ENCODE peak calls at places on chromosomes 11 and 22, in ten cellular contexts. One of them, this sample, is unnamed.

GRCh38 chr11:20161230-20161918 is 1.1 kb upstream of the DBX1 start:
- DNase-seq in OCI-LY7: no peak
- DNase-seq in PC-3: no peak
- DNase-seq in prostate gland: no peak
- DNase-seq in PC-9: no peak
- DNase-seq in colonic mucosa: no peak
- DNase-seq in transverse colon: no peak
- DNase-seq in kidney: no peak
- DNase-seq in IMR-90: no peak
- DNase-seq in upper lobe of right lung: no peak
- DNase-seq in this sample: no peak

GRCh38 chr11:35582033-35582432 is 36.2 kb upstream of the FJX1 start:
- DNase-seq in OCI-LY7: no peak
- DNase-seq in PC-3: no peak
- DNase-seq in prostate gland: no peak
- DNase-seq in PC-9: no peak
- DNase-seq in colonic mucosa: no peak
- DNase-seq in transverse colon: no peak
- DNase-seq in kidney: no peak
- DNase-seq in IMR-90: no peak
- DNase-seq in upper lobe of right lung: no peak
- DNase-seq in this sample: no peak

GRCh38 chr22:29454186-29454745 is 15.9 kb downstream of the RFPL1 start:
- DNase-seq in OCI-LY7: no peak
- DNase-seq in PC-3: no peak
- DNase-seq in prostate gland: peak; percentile 26
- DNase-seq in PC-9: no peak
- DNase-seq in colonic mucosa: no peak
- DNase-seq in transverse colon: no peak
- DNase-seq in kidney: no peak
- DNase-seq in IMR-90: no peak
- DNase-seq in upper lobe of right lung: no peak
- DNase-seq in this sample: no peak

GRCh38 chr22:44915441-44915840 is 94.4 kb downstream of the PHF21B start:
- DNase-seq in OCI-LY7: no peak
- DNase-seq in PC-3: no peak
- DNase-seq in prostate gland: no peak
- DNase-seq in PC-9: no peak
- DNase-seq in colonic mucosa: no peak
- DNase-seq in transverse colon: no peak
- DNase-seq in kidney: peak; percentile 41
- DNase-seq in IMR-90: no peak
- DNase-seq in upper lobe of right lung: peak; percentile 44
- DNase-seq in this sample: no peak

GRCh38 chr11:65395961-65396530 is 9.6 kb downstream of the FRMD8 start:
- DNase-seq in OCI-LY7: no peak
- DNase-seq in PC-3: no peak
- DNase-seq in prostate gland: no peak
- DNase-seq in PC-9: no peak
- DNase-seq in colonic mucosa: no peak
- DNase-seq in transverse colon: no peak
- DNase-seq in kidney: peak; percentile 68
- DNase-seq in IMR-90: no peak
- DNase-seq in upper lobe of right lung: peak; percentile 50
- DNase-seq in this sample: no peak

GRCh38 chr11:73729594-73730206 is 31.2 kb downstream of the RAB6A start:
- DNase-seq in OCI-LY7: peak; percentile 9
- DNase-seq in PC-3: peak; percentile 45
- DNase-seq in prostate gland: no peak
- DNase-seq in PC-9: no peak
- DNase-seq in colonic mucosa: no peak
- DNase-seq in transverse colon: no peak
- DNase-seq in kidney: no peak
- DNase-seq in IMR-90: no peak
- DNase-seq in upper lobe of right lung: no peak
- DNase-seq in this sample: no peak

GRCh38 chr22:44444341-44445306 is 53.4 kb downstream of the RTL6 start:
- DNase-seq in OCI-LY7: peak; percentile 45
- DNase-seq in PC-3: no peak
- DNase-seq in prostate gland: no peak
- DNase-seq in PC-9: no peak
- DNase-seq in colonic mucosa: no peak
- DNase-seq in transverse colon: no peak
- DNase-seq in kidney: peak; percentile 48
- DNase-seq in IMR-90: no peak
- DNase-seq in upper lobe of right lung: peak; percentile 52
- DNase-seq in this sample: no peak

GRCh38 chr11:75219869-75220268 is 20.7 kb upstream of the TPBGL start:
- DNase-seq in OCI-LY7: no peak
- DNase-seq in PC-3: no peak
- DNase-seq in prostate gland: no peak
- DNase-seq in PC-9: no peak
- DNase-seq in colonic mucosa: no peak
- DNase-seq in transverse colon: no peak
- DNase-seq in kidney: no peak
- DNase-seq in IMR-90: no peak
- DNase-seq in upper lobe of right lung: no peak
- DNase-seq in this sample: no peak

GRCh38 chr22:17536269-17536668 is 27.0 kb upstream of the SLC25A18 start:
- DNase-seq in OCI-LY7: no peak
- DNase-seq in PC-3: no peak
- DNase-seq in prostate gland: no peak
- DNase-seq in PC-9: no peak
- DNase-seq in colonic mucosa: no peak
- DNase-seq in transverse colon: no peak
- DNase-seq in kidney: no peak
- DNase-seq in IMR-90: no peak
- DNase-seq in upper lobe of right lung: no peak
- DNase-seq in this sample: peak; percentile 25

GRCh38 chr11:35418282-35418846 is 994 bp downstream of the SLC1A2 start:
- DNase-seq in OCI-LY7: no peak
- DNase-seq in PC-3: no peak
- DNase-seq in prostate gland: no peak
- DNase-seq in PC-9: no peak
- DNase-seq in colonic mucosa: no peak
- DNase-seq in transverse colon: no peak
- DNase-seq in kidney: no peak
- DNase-seq in IMR-90: no peak
- DNase-seq in upper lobe of right lung: peak; percentile 65
- DNase-seq in this sample: no peak

GRCh38 chr11:67607507-67607906 is 771 bp downstream of the NDUFV1 start:
- DNase-seq in OCI-LY7: no peak
- DNase-seq in PC-3: no peak
- DNase-seq in prostate gland: no peak
- DNase-seq in PC-9: no peak
- DNase-seq in colonic mucosa: no peak
- DNase-seq in transverse colon: no peak
- DNase-seq in kidney: no peak
- DNase-seq in IMR-90: no peak
- DNase-seq in upper lobe of right lung: no peak
- DNase-seq in this sample: no peak

GRCh38 chr11:67605231-67606011 is 1.3 kb upstream of the NDUFV1 start:
- DNase-seq in OCI-LY7: no peak
- DNase-seq in PC-3: no peak
- DNase-seq in prostate gland: no peak
- DNase-seq in PC-9: no peak
- DNase-seq in colonic mucosa: no peak
- DNase-seq in transverse colon: no peak
- DNase-seq in kidney: no peak
- DNase-seq in IMR-90: no peak
- DNase-seq in upper lobe of right lung: no peak
- DNase-seq in this sample: no peak

GRCh38 chr11:67606150-67606476 is 623 bp upstream of the NDUFV1 start:
- DNase-seq in OCI-LY7: no peak
- DNase-seq in PC-3: no peak
- DNase-seq in prostate gland: no peak
- DNase-seq in PC-9: no peak
- DNase-seq in colonic mucosa: no peak
- DNase-seq in transverse colon: no peak
- DNase-seq in kidney: no peak
- DNase-seq in IMR-90: peak; percentile 41
- DNase-seq in upper lobe of right lung: no peak
- DNase-seq in this sample: no peak

GRCh38 chr11:67608486-67608885 is 1.8 kb downstream of the NDUFV1 start:
- DNase-seq in OCI-LY7: no peak
- DNase-seq in PC-3: no peak
- DNase-seq in prostate gland: no peak
- DNase-seq in PC-9: no peak
- DNase-seq in colonic mucosa: no peak
- DNase-seq in transverse colon: no peak
- DNase-seq in kidney: no peak
- DNase-seq in IMR-90: no peak
- DNase-seq in upper lobe of right lung: no peak
- DNase-seq in this sample: no peak

DNA sequence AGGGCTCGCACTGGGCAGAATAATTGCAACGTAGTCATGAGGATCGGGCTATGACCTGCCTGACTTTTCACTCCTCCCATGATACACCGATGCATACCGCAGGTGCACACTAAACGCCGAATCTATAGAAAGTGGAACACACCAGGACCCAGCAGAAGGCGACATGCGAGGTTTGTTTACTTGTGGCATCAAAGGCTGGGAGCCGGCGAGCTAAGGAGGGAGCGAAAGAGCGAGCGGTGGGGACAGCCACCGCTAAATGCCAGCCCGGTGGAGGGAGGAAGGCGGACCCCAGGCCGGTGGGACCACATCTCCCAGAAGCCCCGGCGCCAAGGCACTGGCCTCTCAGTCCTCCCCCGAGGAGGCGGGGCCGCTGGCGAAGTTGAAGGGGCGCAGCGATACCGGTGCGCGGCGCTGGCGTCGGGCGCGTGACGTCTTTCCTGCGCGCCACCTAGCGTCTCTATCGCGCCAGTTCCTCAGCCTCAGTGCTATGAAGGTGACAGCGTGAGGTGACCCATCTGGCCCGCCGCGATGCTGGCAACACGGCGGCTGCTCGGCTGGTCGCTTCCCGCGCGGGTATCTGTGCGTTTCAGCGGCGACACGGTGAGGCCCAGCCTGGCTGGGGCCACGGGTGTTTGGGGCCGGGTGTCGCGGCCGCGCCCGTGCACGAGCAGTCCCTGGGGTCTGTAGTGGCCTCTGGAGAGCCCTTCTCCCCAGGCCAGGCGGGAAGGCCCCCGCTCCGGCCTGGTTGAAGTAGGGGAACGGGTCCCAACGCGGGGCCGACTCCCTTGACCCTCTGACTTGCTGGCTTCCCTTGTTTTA is at the start of gene NDUFV1:
- DNase-seq in OCI-LY7: peak; percentile 98
- DNase-seq in PC-3: peak; percentile 98
- DNase-seq in prostate gland: peak; percentile 94
- DNase-seq in PC-9: peak; percentile 87
- DNase-seq in colonic mucosa: peak; percentile 97
- DNase-seq in transverse colon: peak; percentile 98
- DNase-seq in kidney: peak; percentile 99
- DNase-seq in IMR-90: peak; percentile 87
- DNase-seq in upper lobe of right lung: peak; percentile 99
- DNase-seq in this sample: peak; percentile 92
- TF ChIP-seq CTCF in OCI-LY7: peak; percentile 61
- TF ChIP-seq CTCF in PC-3: peak; percentile 63
- TF ChIP-seq CTCF in prostate gland: peak; percentile 51
- TF ChIP-seq CTCF in PC-9: peak; percentile 57
- TF ChIP-seq CTCF in colonic mucosa: peak; percentile 57
- TF ChIP-seq CTCF in transverse colon: peak; percentile 56
- TF ChIP-seq CTCF in kidney: peak; percentile 79
- TF ChIP-seq CTCF in IMR-90: peak; percentile 73
- TF ChIP-seq CTCF in upper lobe of right lung: peak; percentile 68
- TF ChIP-seq CTCF in this sample: peak; percentile 68

GRCh38 chr11:76767659-76768058 is 15.5 kb upstream of the TSKU start:
- DNase-seq in OCI-LY7: no peak
- DNase-seq in PC-3: no peak
- DNase-seq in prostate gland: no peak
- DNase-seq in PC-9: no peak
- DNase-seq in colonic mucosa: no peak
- DNase-seq in transverse colon: no peak
- DNase-seq in kidney: no peak
- DNase-seq in IMR-90: no peak
- DNase-seq in upper lobe of right lung: no peak
- DNase-seq in this sample: no peak
- H3K4me1 ChIP-seq in OCI-LY7: peaks cover 3% of the 10 kb centered on the region
- H3K4me1 ChIP-seq in PC-3: peaks cover 47% of the 10 kb centered on the region
- H3K4me1 ChIP-seq in prostate gland: peaks cover 32% of the 10 kb centered on the region
- H3K4me1 ChIP-seq in PC-9: peaks cover 81% of the 10 kb centered on the region
- H3K4me1 ChIP-seq in colonic mucosa: peaks cover 40% of the 10 kb centered on the region
- H3K4me1 ChIP-seq in transverse colon: peaks cover 61% of the 10 kb centered on the region
- H3K4me1 ChIP-seq in kidney: peaks cover 47% of the 10 kb centered on the region
- H3K4me1 ChIP-seq in IMR-90: peaks cover 53% of the 10 kb centered on the region
- H3K4me1 ChIP-seq in upper lobe of right lung: peaks cover 71% of the 10 kb centered on the region
- H3K4me1 ChIP-seq in this sample: peaks cover 67% of the 10 kb centered on the region

GRCh38 chr11:97269527-97269926 is 879.7 kb downstream of the JRKL start:
- DNase-seq in OCI-LY7: no peak
- DNase-seq in PC-3: peak; percentile 33
- DNase-seq in prostate gland: no peak
- DNase-seq in PC-9: no peak
- DNase-seq in colonic mucosa: no peak
- DNase-seq in transverse colon: no peak
- DNase-seq in kidney: no peak
- DNase-seq in IMR-90: no peak
- DNase-seq in upper lobe of right lung: no peak
- DNase-seq in this sample: no peak
- TF ChIP-seq CTCF in OCI-LY7: peak; percentile 41
- TF ChIP-seq CTCF in PC-3: peak; percentile 52
- TF ChIP-seq CTCF in prostate gland: no peak
- TF ChIP-seq CTCF in PC-9: peak; percentile 63
- TF ChIP-seq CTCF in colonic mucosa: no peak
- TF ChIP-seq CTCF in transverse colon: no peak
- TF ChIP-seq CTCF in kidney: peak; percentile 10
- TF ChIP-seq CTCF in IMR-90: no peak
- TF ChIP-seq CTCF in upper lobe of right lung: no peak
- TF ChIP-seq CTCF in this sample: no peak

GRCh38 chr11:45855308-45855707 is 8.0 kb downstream of the CRY2 start:
- DNase-seq in OCI-LY7: no peak
- DNase-seq in PC-3: no peak
- DNase-seq in prostate gland: no peak
- DNase-seq in PC-9: no peak
- DNase-seq in colonic mucosa: no peak
- DNase-seq in transverse colon: no peak
- DNase-seq in kidney: no peak
- DNase-seq in IMR-90: no peak
- DNase-seq in upper lobe of right lung: no peak
- DNase-seq in this sample: no peak
- H3K4me1 ChIP-seq in OCI-LY7: peaks cover 30% of the 10 kb centered on the region
- H3K4me1 ChIP-seq in PC-3: no peaks in the 10 kb centered on the region
- H3K4me1 ChIP-seq in prostate gland: peaks cover 25% of the 10 kb centered on the region
- H3K4me1 ChIP-seq in PC-9: no peaks in the 10 kb centered on the region
- H3K4me1 ChIP-seq in colonic mucosa: peaks cover 6% of the 10 kb centered on the region
- H3K4me1 ChIP-seq in transverse colon: peaks cover 75% of the 10 kb centered on the region
- H3K4me1 ChIP-seq in kidney: peaks cover 67% of the 10 kb centered on the region
- H3K4me1 ChIP-seq in IMR-90: peaks cover 31% of the 10 kb centered on the region
- H3K4me1 ChIP-seq in upper lobe of right lung: peaks cover 93% of the 10 kb centered on the region
- H3K4me1 ChIP-seq in this sample: peaks cover 99% of the 10 kb centered on the region